ENCODE peak calls at places on chromosomes 3 and 15, in six cellular contexts. A is IMR-90, V is GM20000, F is HTR-8/SVneo, B is uterus, K is tibial artery. Y is an unnamed sample.

GRCh38 chr3:184359610-184360009 is 1.8 kb downstream of the CLCN2 start:
- DNase-seq in F (no peak), A (no peak), B (no peak), K (no peak), V (no peak), Y (no peak)

GRCh38 chr15:98002874-98003273 is 42.4 kb downstream of the ARRDC4 start:
- DNase-seq in A (no peak), B (no peak), F (no peak), V (no peak), K (no peak), Y (no peak)

GRCh38 chr15:65868546-65869126 is 655 bp upstream of the RAB11A start:
- DNase-seq in B (no peak), V (no peak), A (no peak), F (no peak), K (no peak), Y (no peak)

GRCh38 chr15:78338756-78339155 is 1.4 kb upstream of the CRABP1 start:
- DNase-seq in K (no peak), V (no peak), B (no peak), A (no peak), F (no peak), Y (no peak)

GRCh38 chr15:100167884-100168375 is 173.8 kb downstream of the ADAMTS17 start:
- DNase-seq in B (peak; percentile 58), A (no peak), F (no peak), K (peak; percentile 49), V (no peak), Y (peak; percentile 49)

GRCh38 chr3:53815067-53815466 is 31.2 kb downstream of the CHDH start:
- DNase-seq in A (no peak), F (no peak), B (no peak), K (no peak), V (no peak), Y (no peak)

GRCh38 chr3:108178676-108179075 is 43.5 kb downstream of the IFT57 start:
- DNase-seq in B (no peak), K (no peak), A (peak; percentile 66), F (no peak), V (no peak), Y (no peak)

GRCh38 chr3:19531426-19531825 is 383.1 kb downstream of the KCNH8 start:
- DNase-seq in A (no peak), F (no peak), V (no peak), K (no peak), B (no peak), Y (no peak)

GRCh38 chr15:41894791-41895463 is 1.1 kb upstream of the SPTBN5 start:
- DNase-seq in F (peak; percentile 49), B (peak; percentile 63), K (peak; percentile 79), A (peak; percentile 78), V (peak; percentile 89), Y (peak; percentile 49)

GRCh38 chr3:155585384-155585783 is 159.5 kb downstream of the PLCH1 start:
- DNase-seq in B (no peak), F (no peak), A (no peak), V (no peak), K (no peak), Y (no peak)

GRCh38 chr3:60774617-60775016 is 476.6 kb downstream of the FHIT start:
- DNase-seq in A (no peak), V (no peak), F (no peak), K (no peak), B (no peak), Y (no peak)

GRCh38 chr3:190492129-190492528 is 21.8 kb upstream of the IL1RAP start:
- DNase-seq in B (no peak), V (no peak), K (no peak), A (no peak), F (no peak), Y (no peak)

GRCh38 chr3:5022187-5022965 is 43.1 kb downstream of the BHLHE40 start:
- DNase-seq in F (no peak), B (no peak), A (peak; percentile 74), K (no peak), V (peak; percentile 79), Y (no peak)

GRCh38 chr3:46484911-46485696 is 12.7 kb upstream of the RTP3 start:
- DNase-seq in B (no peak), A (no peak), F (no peak), K (no peak), V (no peak), Y (no peak)

GRCh38 chr15:101641134-101641764 is 10.9 kb downstream of the TM2D3 start:
- DNase-seq in F (peak; percentile 36), A (peak; percentile 73), K (peak; percentile 74), B (peak; percentile 77), V (peak; percentile 70), Y (peak; percentile 61)

GRCh38 chr3:49164983-49165720 is 979 bp downstream of the CCDC71 start:
- DNase-seq in F (no peak), A (no peak), V (no peak), K (no peak), B (no peak), Y (no peak)

GRCh38 chr3:15953841-15954240 is 156.1 kb upstream of the ANKRD28 start:
- DNase-seq in K (no peak), B (no peak), V (peak; percentile 7), F (no peak), A (no peak), Y (no peak)

GRCh38 chr15:73956276-73957086 is 30.2 kb downstream of the LOXL1 start:
- DNase-seq in B (peak; percentile 62), A (peak; percentile 92), V (no peak), F (peak; percentile 87), K (peak; percentile 60), Y (no peak)